ENCODE peak calls at places on chromosomes 13 and 19, in four cellular contexts. S, W, C and E are unnamed samples.

GRCh38 chr19:12676384-12676792 is 5.3 kb downstream of the DHPS start:
- DNase-seq in W (peak), S (peak), C (peak), E (peak)

GRCh38 chr19:2540251-2540645 is 64.3 kb downstream of the GADD45B start:
- DNase-seq in W (no peak), C (no peak), S (no peak), E (no peak)

GRCh38 chr19:41595258-41595889 is 19.4 kb downstream of the CEACAM21 start:
- DNase-seq in W (peak), S (peak), C (peak), E (peak)

GRCh38 chr19:13029893-13030292 is 34.6 kb downstream of the NFIX start:
- DNase-seq in S (peak), C (no peak), W (no peak), E (no peak)

GRCh38 chr13:111006508-111007031 is 91.7 kb upstream of the ANKRD10 start:
- DNase-seq in W (peak), C (peak), S (peak), E (peak)

GRCh38 chr19:42233106-42233505 is 9.3 kb downstream of the GSK3A start:
- DNase-seq in S (no peak), W (no peak), C (no peak), E (no peak)

GRCh38 chr19:16447015-16447384 is 24.8 kb downstream of the EPS15L1 start:
- DNase-seq in C (peak), S (peak), W (peak), E (peak)

GRCh38 chr13:111974065-111974640 is 92.8 kb upstream of the SOX1 start:
- DNase-seq in C (no peak), S (no peak), W (no peak), E (no peak)

GRCh38 chr13:107582171-107582570 is 633.2 kb downstream of the LIG4 start:
- DNase-seq in C (no peak), S (no peak), W (no peak), E (no peak)

GRCh38 chr19:21398851-21399250 is 1.9 kb downstream of the ZNF493 start:
- DNase-seq in W (no peak), C (no peak), S (peak), E (no peak)

GRCh38 chr19:36125557-36125956 is 10.3 kb downstream of the TBCB start:
- DNase-seq in S (no peak), C (no peak), W (no peak), E (no peak)

GRCh38 chr13:112990783-112991182 is 21.8 kb downstream of the MCF2L start:
- DNase-seq in C (peak), W (no peak), S (no peak), E (no peak)

GRCh38 chr19:19319725-19320361 is 466 bp downstream of the SUGP1 start:
- DNase-seq in S (no peak), W (no peak), C (no peak), E (no peak)

GRCh38 chr13:80783926-80784325 is 443.0 kb upstream of the SPRY2 start:
- DNase-seq in W (no peak), C (peak), S (no peak), E (peak)

GRCh38 chr19:54114340-54114826 is 1.1 kb downstream of the TFPT start:
- DNase-seq in C (peak), S (peak), W (peak), E (peak)

GRCh38 chr13:75489502-75490263 is 7.7 kb upstream of the TBC1D4 start:
- DNase-seq in C (peak), W (peak), S (peak), E (no peak)

GRCh38 chr19:49114630-49115363 is 627 bp downstream of the LIN7B start:
- DNase-seq in S (peak), W (peak), C (no peak), E (peak)

GRCh38 chr13:94419304-94419943 is 60.1 kb downstream of the DCT start:
- DNase-seq in C (peak), S (peak), W (peak), E (peak)

GRCh38 chr13:51357928-51358595 is 18.6 kb downstream of the SERPINE3 start:
- DNase-seq in C (no peak), S (no peak), W (no peak), E (no peak)